ENCODE peak calls at places on chromosomes 7 and 10, in nine cellular contexts. O is mammary epithelial cell; W is GM06990; U is HFF-Myc; N is stimulated activated CD4-positive, alpha-beta T cell treated with anti-CD3 and anti-CD28 coated beads, Interleukin-2, amount 100 ng/mL, for 24 hours; H is RWPE1; P is iPS-NIHi11; K is foreskin fibroblast; X is cardiac fibroblast. T is an unnamed sample.

GRCh38 chr10:1257226-1257625 is 201.0 kb downstream of the WDR37 start:
- DNase-seq in O (no peak), W (no peak), U (no peak), N (no peak), H (no peak), P (no peak), K (no peak), X (no peak), T (no peak)

GRCh38 chr10:133163889-133164815 is 4.1 kb downstream of the KNDC1 start:
- DNase-seq in O (no peak), W (no peak), U (no peak), N (no peak), H (no peak), P (no peak), K (no peak), X (no peak), T (no peak)

GRCh38 chr7:108541493-108541892 is 15.6 kb upstream of the PNPLA8 start:
- DNase-seq in O (no peak), W (no peak), U (no peak), N (no peak), H (no peak), P (peak; percentile 14), K (no peak), X (no peak), T (no peak)

GRCh38 chr7:12133865-12134264 is 77.2 kb upstream of the TMEM106B start:
- DNase-seq in O (no peak), W (no peak), U (no peak), N (no peak), H (no peak), P (no peak), K (no peak), X (no peak), T (no peak)

GRCh38 chr7:33836797-33837355 is 68.5 kb upstream of the BMPER start:
- DNase-seq in O (no peak), W (no peak), U (no peak), N (peak; percentile 14), H (no peak), P (no peak), K (no peak), X (no peak), T (no peak)

GRCh38 chr10:116557305-116557880 is 11.7 kb downstream of the PNLIP start:
- DNase-seq in O (no peak), W (no peak), U (no peak), N (no peak), H (no peak), P (no peak), K (no peak), X (no peak), T (no peak)

GRCh38 chr7:63376873-63377272 is 621.8 kb upstream of the ZNF722 start:
- DNase-seq in O (no peak), W (no peak), U (no peak), N (no peak), H (no peak), P (no peak), K (no peak), X (no peak), T (no peak)

GRCh38 chr7:69748530-69748929 is 150.3 kb downstream of the AUTS2 start:
- DNase-seq in O (no peak), W (no peak), U (no peak), N (no peak), H (no peak), P (no peak), K (no peak), X (no peak), T (no peak)

GRCh38 chr7:138979988-138980574 is 1.1 kb downstream of the KIAA1549 start:
- DNase-seq in O (peak; percentile 8), W (no peak), U (no peak), N (no peak), H (peak; percentile 9), P (no peak), K (no peak), X (peak; percentile 8), T (peak; percentile 40)

GRCh38 chr10:11853468-11853867 is 30.3 kb downstream of the PROSER2 start:
- DNase-seq in O (no peak), W (no peak), U (no peak), N (no peak), H (no peak), P (peak; percentile 59), K (no peak), X (no peak), T (no peak)

GRCh38 chr7:75616421-75617167 is 122.1 kb downstream of the HIP1 start:
- DNase-seq in O (no peak), W (no peak), U (no peak), N (no peak), H (no peak), P (no peak), K (no peak), X (no peak), T (no peak)

GRCh38 chr7:71733108-71733870 is 601.3 kb downstream of the GALNT17 start:
- DNase-seq in O (peak; percentile 40), W (peak; percentile 49), U (peak; percentile 10), N (peak; percentile 82), H (peak; percentile 43), P (peak; percentile 83), K (peak; percentile 20), X (peak; percentile 66), T (peak; percentile 91)